ENCODE peak calls at places on chromosome 21, in seven cellular contexts. V, G, B, T, F, S and J are unnamed samples.

GRCh38 chr21:44539031-44539430 is 964 bp downstream of the KRTAP10-1 start:
- DNase-seq in V (no peak), G (no peak), B (no peak), T (no peak), F (no peak), S (peak; percentile 6), J (no peak)

GRCh38 chr21:26850116-26850643 is 5.0 kb upstream of the ADAMTS1 start:
- DNase-seq in V (no peak), G (no peak), B (no peak), T (peak; percentile 79), F (no peak), S (no peak), J (no peak)

GRCh38 chr21:36113647-36114428 is 21.0 kb upstream of the CBR3 start:
- DNase-seq in V (no peak), G (peak; percentile 60), B (no peak), T (no peak), F (no peak), S (no peak), J (no peak)

GRCh38 chr21:20997633-20998455 is at the start of gene NCAM2:
- DNase-seq in V (peak; percentile 70), G (peak; percentile 59), B (peak; percentile 77), T (peak; percentile 76), F (no peak), S (peak; percentile 59), J (peak; percentile 83)

GRCh38 chr21:31343680-31344480 is at the start of gene TIAM1:
- DNase-seq in V (no peak), G (no peak), B (peak; percentile 47), T (peak; percentile 72), F (no peak), S (peak; percentile 22), J (no peak)

GRCh38 chr21:43819511-43820405 is 30.4 kb downstream of the RRP1 start:
- DNase-seq in V (no peak), G (no peak), B (no peak), T (no peak), F (no peak), S (no peak), J (no peak)

GRCh38 chr21:42340187-42340586 is 10.6 kb downstream of the TFF2 start:
- DNase-seq in V (no peak), G (peak; percentile 6), B (no peak), T (no peak), F (no peak), S (no peak), J (peak; percentile 42)

GRCh38 chr21:43325036-43325435 is 101.9 kb downstream of the SIK1 start:
- DNase-seq in V (no peak), G (no peak), B (no peak), T (no peak), F (no peak), S (no peak), J (no peak)

GRCh38 chr21:34807881-34808568 is 139.2 kb downstream of the CLIC6 start:
- DNase-seq in V (no peak), G (peak; percentile 44), B (no peak), T (peak; percentile 97), F (no peak), S (no peak), J (no peak)

GRCh38 chr21:30434033-30434631 is 4.1 kb downstream of the KRTAP13-4 start:
- DNase-seq in V (no peak), G (no peak), B (no peak), T (peak; percentile 0), F (no peak), S (peak; percentile 16), J (no peak)

GRCh38 chr21:33069243-33069642 is 698 bp upstream of the OLIG1 start:
- DNase-seq in V (no peak), G (no peak), B (no peak), T (no peak), F (no peak), S (no peak), J (no peak)

GRCh38 chr21:21897275-21897883 is 899.2 kb downstream of the NCAM2 start:
- DNase-seq in V (no peak), G (no peak), B (no peak), T (no peak), F (no peak), S (no peak), J (no peak)

GRCh38 chr21:37385179-37385765 is 18.7 kb downstream of the DYRK1A start:
- DNase-seq in V (no peak), G (no peak), B (no peak), T (no peak), F (no peak), S (no peak), J (no peak)

GRCh38 chr21:42097274-42097673 is 26.2 kb downstream of the UMODL1 start:
- DNase-seq in V (no peak), G (no peak), B (no peak), T (no peak), F (no peak), S (no peak), J (no peak)

GRCh38 chr21:33974513-33975468 is 59.2 kb upstream of the ATP5PO start:
- DNase-seq in V (no peak), G (no peak), B (no peak), T (no peak), F (no peak), S (no peak), J (no peak)

GRCh38 chr21:42833439-42833815 is 45.9 kb downstream of the WDR4 start:
- DNase-seq in V (no peak), G (peak; percentile 58), B (peak; percentile 31), T (no peak), F (no peak), S (no peak), J (no peak)

GRCh38 chr21:43315244-43316137 is 111.4 kb downstream of the SIK1 start:
- DNase-seq in V (peak; percentile 20), G (no peak), B (no peak), T (no peak), F (no peak), S (no peak), J (no peak)

GRCh38 chr21:35641271-35642016 is 418.9 kb downstream of the SETD4 start:
- DNase-seq in V (no peak), G (no peak), B (no peak), T (peak; percentile 66), F (no peak), S (no peak), J (no peak)

GRCh38 chr21:35924714-35925301 is 135.5 kb downstream of the SETD4 start:
- DNase-seq in V (no peak), G (no peak), B (no peak), T (peak; percentile 54), F (no peak), S (no peak), J (no peak)

GRCh38 chr21:38498057-38498833 is at the start of gene ERG:
- DNase-seq in V (no peak), G (no peak), B (no peak), T (no peak), F (no peak), S (no peak), J (no peak)
- TF ChIP-seq CTCF in V (no peak), G (no peak), B (no peak), T (no peak), F (no peak), S (no peak), J (no peak)

DNA sequence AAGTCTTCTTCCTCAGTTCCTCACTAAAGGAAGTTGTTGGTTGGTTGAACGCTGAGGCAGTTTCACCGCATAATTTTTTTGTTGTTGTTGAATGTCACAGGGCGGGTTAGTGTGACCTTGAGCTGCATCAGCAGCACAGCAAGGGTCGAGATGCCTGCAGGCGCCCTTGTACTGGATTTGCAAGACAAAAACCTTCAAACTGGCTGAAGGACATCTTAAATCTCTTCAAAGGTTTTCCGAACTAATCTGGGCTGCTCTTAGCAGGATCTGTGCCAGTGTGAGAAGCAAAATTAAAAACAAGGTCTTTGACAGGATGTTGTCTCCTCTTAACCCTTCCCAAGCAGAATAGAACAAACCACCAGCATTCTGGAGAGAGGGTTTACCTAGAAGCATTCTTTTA is 59.4 kb downstream of the NRIP1 start:
- DNase-seq in V (peak; percentile 71), G (no peak), B (no peak), T (no peak), F (no peak), S (no peak), J (no peak)
- TF ChIP-seq CTCF in V (no peak), G (no peak), B (no peak), T (no peak), F (no peak), S (no peak), J (no peak)

GRCh38 chr21:45927851-45928850 is 53.4 kb upstream of the COL6A1 start:
- DNase-seq in V (no peak), G (no peak), B (no peak), T (no peak), F (no peak), S (no peak), J (no peak)

GRCh38 chr21:45923146-45923545 is 58.4 kb upstream of the COL6A1 start:
- DNase-seq in V (peak; percentile 69), G (peak; percentile 72), B (peak; percentile 78), T (peak; percentile 87), F (no peak), S (peak; percentile 62), J (no peak)

GRCh38 chr21:45927032-45927431 is 54.5 kb upstream of the COL6A1 start:
- DNase-seq in V (no peak), G (no peak), B (no peak), T (no peak), F (no peak), S (no peak), J (no peak)

GRCh38 chr21:45929477-45929876 is 52.1 kb upstream of the COL6A1 start:
- DNase-seq in V (no peak), G (no peak), B (no peak), T (no peak), F (no peak), S (no peak), J (no peak)

GRCh38 chr21:45926281-45926680 is 55.3 kb upstream of the COL6A1 start:
- DNase-seq in V (no peak), G (no peak), B (no peak), T (peak; percentile 16), F (no peak), S (no peak), J (no peak)
- TF ChIP-seq CTCF in V (no peak), G (no peak), B (no peak), T (peak; percentile 28), F (no peak), S (peak; percentile 35), J (no peak)

GRCh38 chr21:25361097-25361496 is 246.2 kb downstream of the MRPL39 start:
- DNase-seq in V (no peak), G (no peak), B (no peak), T (no peak), F (no peak), S (no peak), J (no peak)

GRCh38 chr21:25361765-25362164 is 245.5 kb downstream of the MRPL39 start:
- DNase-seq in V (no peak), G (no peak), B (no peak), T (no peak), F (no peak), S (no peak), J (no peak)

GRCh38 chr21:25359724-25360123 is 247.6 kb downstream of the MRPL39 start:
- DNase-seq in V (no peak), G (no peak), B (no peak), T (no peak), F (no peak), S (no peak), J (no peak)

GRCh38 chr21:25362375-25363267 is 244.7 kb downstream of the MRPL39 start:
- DNase-seq in V (no peak), G (no peak), B (no peak), T (no peak), F (no peak), S (no peak), J (no peak)

DNA sequence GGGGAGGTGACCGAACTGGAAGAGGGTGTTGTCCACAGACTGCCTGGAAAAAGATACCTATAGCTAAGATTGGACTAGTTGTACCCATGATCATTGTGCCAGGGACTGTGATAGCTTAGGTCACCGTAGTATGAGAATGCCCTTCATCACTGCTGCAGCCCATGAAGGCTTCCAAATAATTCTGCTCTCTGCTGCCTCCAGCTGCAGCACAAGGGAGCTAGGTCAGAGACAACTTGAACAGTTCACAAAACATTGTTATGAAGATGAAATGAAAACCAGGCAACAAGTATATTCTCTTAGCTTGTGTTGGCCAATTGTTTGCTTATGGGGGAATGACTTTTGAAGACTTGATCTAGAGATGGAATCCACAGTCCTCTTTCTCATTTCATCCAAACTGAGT is 246.7 kb downstream of the MRPL39 start:
- DNase-seq in V (no peak), G (no peak), B (no peak), T (no peak), F (no peak), S (no peak), J (no peak)
- TF ChIP-seq CTCF in V (no peak), G (no peak), B (peak; percentile 19), T (peak; percentile 48), F (no peak), S (peak; percentile 8), J (peak; percentile 27)